ENCODE peak calls at places on chromosomes 11 and 22, in four cellular contexts. L is GM10248, W is HCT116, P is vagina. U is an unnamed sample.

GRCh38 chr11:86484164-86484794 is 109.6 kb downstream of the CCDC81 start:
- DNase-seq in W (peak), P (no peak), L (no peak), U (no peak)

GRCh38 chr22:29475550-29475949 is 4.5 kb upstream of the NEFH start:
- DNase-seq in W (no peak), P (no peak), L (peak), U (peak)

GRCh38 chr22:17922925-17923898 is 101.1 kb downstream of the MICAL3 start:
- DNase-seq in W (no peak), P (no peak), L (no peak), U (no peak)

GRCh38 chr11:66277475-66278391 is at the start of gene CNIH2:
- DNase-seq in L (peak), W (no peak), P (no peak), U (peak)

GRCh38 chr11:93548679-93549319 is 5.6 kb upstream of the SMCO4 start:
- DNase-seq in P (no peak), L (no peak), W (no peak), U (no peak)

GRCh38 chr11:10349281-10349665 is 44.4 kb downstream of the ADM start:
- DNase-seq in W (no peak), L (no peak), P (no peak), U (no peak)

GRCh38 chr11:35237860-35238715 is 99.1 kb downstream of the CD44 start:
- DNase-seq in P (no peak), L (peak), W (peak), U (peak)

GRCh38 chr11:23112987-23113886 is 253.0 kb upstream of the CCDC179 start:
- DNase-seq in W (no peak), P (no peak), L (peak), U (no peak)

GRCh38 chr22:25965331-25965730 is 203.9 kb upstream of the SEZ6L start:
- DNase-seq in L (no peak), P (no peak), W (no peak), U (no peak)

GRCh38 chr11:133951484-133952198 is 5.1 kb downstream of the IGSF9B start:
- DNase-seq in P (no peak), W (no peak), L (no peak), U (peak)

GRCh38 chr22:37273126-37273845 is 9.0 kb upstream of the CYTH4 start:
- DNase-seq in P (no peak), W (no peak), L (peak), U (no peak)

GRCh38 chr22:46652081-46652929 is 32.1 kb downstream of the GRAMD4 start:
- DNase-seq in W (no peak), L (no peak), P (no peak), U (no peak)

GRCh38 chr11:1308745-1309497 is 511 bp downstream of the TOLLIP start:
- DNase-seq in W (no peak), P (peak), L (no peak), U (no peak)

GRCh38 chr11:79263001-79263400 is 177.8 kb downstream of the TENM4 start:
- DNase-seq in W (no peak), L (no peak), P (peak), U (peak)

GRCh38 chr11:79255965-79256364 is 184.9 kb downstream of the TENM4 start:
- DNase-seq in P (no peak), W (no peak), L (no peak), U (no peak)

GRCh38 chr11:79262221-79262620 is 178.6 kb downstream of the TENM4 start:
- DNase-seq in W (no peak), L (no peak), P (peak), U (no peak)

GRCh38 chr11:79258606-79259005 is 182.2 kb downstream of the TENM4 start:
- DNase-seq in W (no peak), P (no peak), L (no peak), U (no peak)

DNA sequence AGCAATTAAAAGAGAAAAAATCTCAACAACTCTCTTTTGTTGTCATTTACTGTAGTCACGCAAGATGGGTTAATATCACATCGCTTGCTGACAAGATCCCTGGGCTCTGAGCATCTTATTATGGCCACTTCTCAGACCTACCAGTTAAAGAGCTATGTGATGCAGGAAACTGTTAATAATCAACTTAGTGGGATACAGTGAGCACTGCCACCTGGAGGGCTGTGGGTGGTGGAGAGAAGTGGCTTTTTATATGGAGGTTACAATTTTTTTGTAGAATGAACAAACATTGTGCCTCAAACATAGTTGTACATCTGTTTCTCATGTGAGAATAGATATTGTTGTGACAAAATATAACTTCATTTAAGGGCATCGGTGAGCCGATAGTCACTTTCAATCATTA is 181.0 kb downstream of the TENM4 start:
- DNase-seq in W (no peak), L (no peak), P (peak), U (no peak)
- TF ChIP-seq CTCF in W (no peak), L (no peak), P (no peak), U (no peak)

DNA sequence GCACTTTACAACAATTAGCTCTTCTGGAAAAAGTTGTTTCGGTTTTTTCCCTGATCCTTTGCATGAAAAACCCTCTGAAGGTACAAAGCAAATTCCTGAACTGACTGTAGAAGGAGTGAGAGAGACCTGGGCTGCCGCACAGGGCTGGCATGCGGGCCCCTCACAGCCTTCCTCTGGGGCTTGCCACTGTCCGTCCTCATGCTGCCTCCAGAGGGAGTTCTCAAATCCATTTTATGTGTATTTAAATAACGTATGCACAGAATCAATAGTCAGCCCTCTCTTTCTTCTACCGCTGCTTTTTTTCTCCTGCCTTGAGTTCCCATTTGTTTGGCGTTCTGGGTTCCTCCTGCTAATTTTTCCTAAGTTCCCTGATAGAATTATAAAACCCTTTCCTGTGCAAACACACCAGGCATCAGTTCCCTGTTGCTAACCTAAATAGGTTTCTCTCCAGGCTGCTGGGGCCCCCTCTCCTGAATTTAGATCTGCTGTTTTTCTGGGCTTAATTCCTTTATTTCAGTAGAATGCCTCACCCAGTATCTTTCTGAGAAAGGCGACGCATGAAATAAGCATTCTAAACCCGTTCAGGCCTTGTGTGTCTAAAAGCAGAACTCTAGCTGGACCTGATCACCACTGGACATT is 52.4 kb downstream of the PHF21B start:
- DNase-seq in L (no peak), P (no peak), W (no peak), U (peak)
- TF ChIP-seq CTCF in L (no peak), P (no peak), W (peak), U (peak)

GRCh38 chr11:70944636-70945035 is 307.7 kb downstream of the SHANK2 start:
- DNase-seq in P (no peak), L (no peak), W (no peak), U (no peak)
- TF ChIP-seq CTCF in P (no peak), L (no peak), W (peak), U (peak)

DNA sequence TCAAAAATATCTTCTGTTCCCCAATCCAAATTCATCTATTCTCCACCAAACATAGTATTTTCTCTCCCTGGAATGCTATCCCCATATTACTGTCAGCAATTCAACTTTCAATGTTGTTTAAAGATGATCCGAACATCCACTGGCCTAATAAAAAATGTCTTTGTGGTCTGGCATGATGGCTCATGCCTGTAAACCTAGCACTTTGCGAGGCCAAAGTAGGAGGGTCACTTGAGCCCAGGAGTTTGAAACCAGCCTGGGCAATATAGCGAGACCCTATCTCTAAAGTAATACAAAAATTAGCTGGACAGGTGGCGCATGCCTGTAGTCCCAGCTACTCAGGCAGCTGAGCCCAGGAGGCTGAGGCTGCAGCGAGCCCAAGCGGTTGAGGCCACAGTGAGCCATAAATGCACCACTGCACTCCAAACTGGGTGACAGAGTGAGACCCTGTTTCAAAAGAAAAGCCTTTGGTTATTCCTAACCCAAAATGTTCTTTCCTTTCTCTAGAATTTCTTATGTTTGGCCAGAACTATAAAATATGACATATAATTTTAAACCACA is 29.8 kb downstream of the SIK3 start:
- DNase-seq in L (no peak), P (no peak), W (no peak), U (no peak)
- TF ChIP-seq CTCF in L (no peak), P (no peak), W (no peak), U (no peak)

DNA sequence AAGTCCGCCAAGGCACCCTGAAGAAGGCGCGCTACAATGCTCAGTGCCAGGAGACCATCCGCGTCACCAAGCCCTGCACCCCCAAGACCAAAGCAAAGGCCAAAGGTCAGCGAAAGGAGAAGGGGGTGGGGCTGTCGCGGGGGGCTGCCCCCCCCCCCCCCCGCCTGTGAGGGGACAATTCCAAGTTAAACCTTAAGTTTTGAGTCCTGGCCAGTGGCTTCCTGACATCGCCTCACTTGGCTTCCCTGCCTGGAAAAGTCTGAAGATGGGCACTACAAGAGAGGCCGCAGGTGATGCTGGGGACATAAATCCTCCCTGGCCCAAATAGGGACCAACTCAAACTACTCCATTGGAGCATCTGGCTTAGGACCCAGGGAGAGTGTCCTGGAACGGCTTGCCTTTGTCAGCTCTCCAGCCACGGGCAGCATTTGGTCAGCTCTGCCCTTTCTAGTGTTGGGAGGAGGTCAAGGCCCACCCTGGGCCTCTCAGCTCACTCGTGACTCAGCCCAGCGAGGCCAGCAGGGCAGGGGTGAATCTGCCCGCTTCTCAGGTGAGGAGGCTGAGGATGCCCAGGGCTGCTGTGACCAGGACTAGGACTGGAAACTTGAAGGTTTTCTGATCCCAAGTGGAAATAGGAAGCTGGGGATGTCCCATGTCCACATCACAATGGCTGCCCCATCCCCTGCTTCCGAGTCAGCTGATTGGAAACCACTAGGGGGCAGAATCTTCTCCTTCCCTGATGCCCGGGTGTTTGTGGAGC is 1.4 kb downstream of the MDK start:
- DNase-seq in W (no peak), L (no peak), P (no peak), U (peak)
- TF ChIP-seq CTCF in W (peak), L (no peak), P (peak), U (peak)

GRCh38 chr11:61737636-61738386 is 14.6 kb upstream of the MYRF start:
- DNase-seq in L (no peak), W (no peak), P (no peak), U (no peak)
- TF ChIP-seq CTCF in L (no peak), W (no peak), P (no peak), U (no peak)

GRCh38 chr11:78370406-78371172 is 47.0 kb downstream of the GAB2 start:
- DNase-seq in P (no peak), W (no peak), L (no peak), U (no peak)
- TF ChIP-seq CTCF in P (no peak), W (no peak), L (no peak), U (no peak)

GRCh38 chr11:15216678-15217077 is 102.0 kb downstream of the INSC start:
- DNase-seq in W (peak), P (no peak), L (peak), U (no peak)
- TF ChIP-seq CTCF in W (peak), P (no peak), L (peak), U (peak)

GRCh38 chr22:43338766-43339345 is 4.3 kb downstream of the SCUBE1 start:
- DNase-seq in L (no peak), P (no peak), W (no peak), U (no peak)
- TF ChIP-seq CTCF in L (no peak), P (no peak), W (no peak), U (no peak)

GRCh38 chr11:75509201-75509600 is 16.5 kb downstream of the GDPD5 start:
- DNase-seq in W (no peak), P (no peak), L (no peak), U (no peak)
- TF ChIP-seq CTCF in W (no peak), P (no peak), L (no peak), U (no peak)